ENCODE peak calls at places on chromosome 12, in four cellular contexts. One of them, this sample, is unnamed.
A peak's percentile ranks its signal among the peaks of the same experiment; 100 is the strongest.

GRCh38 chr12:50055831-50056628 is 1.4 kb upstream of the ASIC1 start:
- DNase-seq in mesenchymal stem cell: peak; percentile 64
- DNase-seq in neuronal stem cell: no peak
- DNase-seq in mesendoderm: peak; percentile 83
- DNase-seq in this sample: peak; percentile 46

GRCh38 chr12:111296906-111297463 is 71.9 kb downstream of the PHETA1 start:
- DNase-seq in mesendoderm: no peak
- DNase-seq in mesenchymal stem cell: no peak
- DNase-seq in neuronal stem cell: no peak
- DNase-seq in this sample: no peak

GRCh38 chr12:8045952-8046944 is 13.7 kb downstream of the FOXJ2 start:
- DNase-seq in mesendoderm: peak; percentile 82
- DNase-seq in mesenchymal stem cell: peak; percentile 82
- DNase-seq in neuronal stem cell: peak; percentile 71
- DNase-seq in this sample: peak; percentile 87

GRCh38 chr12:3282271-3282670 is 205.1 kb downstream of the TSPAN9 start:
- DNase-seq in neuronal stem cell: no peak
- DNase-seq in mesendoderm: no peak
- DNase-seq in mesenchymal stem cell: no peak
- DNase-seq in this sample: no peak

GRCh38 chr12:67531051-67531450 is 117.5 kb upstream of the DYRK2 start:
- DNase-seq in neuronal stem cell: no peak
- DNase-seq in mesenchymal stem cell: no peak
- DNase-seq in mesendoderm: no peak
- DNase-seq in this sample: no peak

GRCh38 chr12:70070494-70071007 is 172.7 kb upstream of the CNOT2 start:
- DNase-seq in neuronal stem cell: no peak
- DNase-seq in mesenchymal stem cell: peak; percentile 37
- DNase-seq in mesendoderm: peak; percentile 62
- DNase-seq in this sample: no peak

GRCh38 chr12:53267309-53268008 is 640 bp upstream of the ESPL1 start:
- DNase-seq in mesenchymal stem cell: no peak
- DNase-seq in mesendoderm: no peak
- DNase-seq in neuronal stem cell: no peak
- DNase-seq in this sample: no peak

GRCh38 chr12:75585309-75585708 is 73.9 kb upstream of the KRR1 start:
- DNase-seq in mesendoderm: no peak
- DNase-seq in neuronal stem cell: no peak
- DNase-seq in mesenchymal stem cell: peak; percentile 70
- DNase-seq in this sample: peak; percentile 92

GRCh38 chr12:92438641-92439396 is 264.0 kb upstream of the PLEKHG7 start:
- DNase-seq in mesenchymal stem cell: no peak
- DNase-seq in mesendoderm: no peak
- DNase-seq in neuronal stem cell: no peak
- DNase-seq in this sample: no peak

GRCh38 chr12:89319111-89319510 is 33.2 kb downstream of the DUSP6 start:
- DNase-seq in mesenchymal stem cell: peak; percentile 36
- DNase-seq in neuronal stem cell: no peak
- DNase-seq in mesendoderm: no peak
- DNase-seq in this sample: no peak

GRCh38 chr12:62158013-62158412 is 102.2 kb upstream of the USP15 start:
- DNase-seq in mesenchymal stem cell: no peak
- DNase-seq in mesendoderm: no peak
- DNase-seq in neuronal stem cell: no peak
- DNase-seq in this sample: no peak

GRCh38 chr12:16012086-16012485 is 101.0 kb downstream of the DERA start:
- DNase-seq in neuronal stem cell: no peak
- DNase-seq in mesendoderm: no peak
- DNase-seq in mesenchymal stem cell: peak; percentile 67
- DNase-seq in this sample: peak; percentile 61

GRCh38 chr12:96397756-96398421 is 2.4 kb downstream of the CDK17 start:
- DNase-seq in mesendoderm: no peak
- DNase-seq in neuronal stem cell: no peak
- DNase-seq in mesenchymal stem cell: no peak
- DNase-seq in this sample: peak; percentile 57

GRCh38 chr12:12726543-12727093 is 9.4 kb downstream of the CDKN1B start:
- DNase-seq in mesendoderm: no peak
- DNase-seq in neuronal stem cell: no peak
- DNase-seq in mesenchymal stem cell: peak; percentile 89
- DNase-seq in this sample: peak; percentile 93

GRCh38 chr12:4707306-4707705 is 12.9 kb upstream of the GALNT8 start:
- DNase-seq in mesenchymal stem cell: no peak
- DNase-seq in mesendoderm: no peak
- DNase-seq in neuronal stem cell: no peak
- DNase-seq in this sample: no peak

GRCh38 chr12:4386756-4387155 is 7.2 kb upstream of the FGF23 start:
- DNase-seq in neuronal stem cell: no peak
- DNase-seq in mesenchymal stem cell: no peak
- DNase-seq in mesendoderm: no peak
- DNase-seq in this sample: no peak

GRCh38 chr12:12715459-12716150 is 1.6 kb upstream of the CDKN1B start:
- DNase-seq in neuronal stem cell: no peak
- DNase-seq in mesenchymal stem cell: peak; percentile 24
- DNase-seq in mesendoderm: no peak
- DNase-seq in this sample: no peak

GRCh38 chr12:71477609-71478008 is 38.0 kb downstream of the LGR5 start:
- DNase-seq in mesendoderm: no peak
- DNase-seq in neuronal stem cell: no peak
- DNase-seq in mesenchymal stem cell: peak; percentile 3
- DNase-seq in this sample: no peak

GRCh38 chr12:1811281-1811947 is 9.0 kb upstream of the LRTM2 start:
- DNase-seq in mesenchymal stem cell: peak; percentile 85
- DNase-seq in neuronal stem cell: no peak
- DNase-seq in mesendoderm: no peak
- DNase-seq in this sample: peak; percentile 52

GRCh38 chr12:18998343-18999270 is 130.9 kb upstream of the PLEKHA5 start:
- DNase-seq in mesenchymal stem cell: peak; percentile 85
- DNase-seq in mesendoderm: no peak
- DNase-seq in neuronal stem cell: no peak
- DNase-seq in this sample: peak; percentile 89

GRCh38 chr12:18239561-18239960 is 21.8 kb upstream of the PIK3C2G start:
- DNase-seq in neuronal stem cell: no peak
- DNase-seq in mesenchymal stem cell: peak; percentile 25
- DNase-seq in mesendoderm: no peak
- DNase-seq in this sample: no peak

GRCh38 chr12:52280796-52281560 is 6.5 kb downstream of the KRT86 start:
- DNase-seq in neuronal stem cell: no peak
- DNase-seq in mesendoderm: no peak
- DNase-seq in mesenchymal stem cell: peak; percentile 94
- DNase-seq in this sample: peak; percentile 97

GRCh38 chr12:39723831-39724230 is 104.2 kb upstream of the ABCD2 start:
- DNase-seq in mesenchymal stem cell: peak; percentile 7
- DNase-seq in neuronal stem cell: no peak
- DNase-seq in mesendoderm: peak; percentile 34
- DNase-seq in this sample: no peak

GRCh38 chr12:51889216-51890134 is 1.6 kb downstream of the ANKRD33 start:
- DNase-seq in neuronal stem cell: no peak
- DNase-seq in mesenchymal stem cell: no peak
- DNase-seq in mesendoderm: no peak
- DNase-seq in this sample: no peak

GRCh38 chr12:76455582-76456345 is 103.8 kb downstream of the OSBPL8 start:
- DNase-seq in mesendoderm: peak; percentile 90
- DNase-seq in neuronal stem cell: peak; percentile 23
- DNase-seq in mesenchymal stem cell: peak; percentile 79
- DNase-seq in this sample: peak; percentile 95

GRCh38 chr12:65278576-65279386 is at the start of gene MSRB3:
- DNase-seq in mesenchymal stem cell: peak; percentile 80
- DNase-seq in neuronal stem cell: peak; percentile 70
- DNase-seq in mesendoderm: peak; percentile 83
- DNase-seq in this sample: peak; percentile 70

GRCh38 chr12:29148958-29149690 is at the start of gene FAR2:
- DNase-seq in neuronal stem cell: peak; percentile 44
- DNase-seq in mesendoderm: peak; percentile 83
- DNase-seq in mesenchymal stem cell: peak; percentile 70
- DNase-seq in this sample: no peak

GRCh38 chr12:113174461-113175384 is 10.6 kb downstream of the DDX54 start:
- DNase-seq in mesenchymal stem cell: peak; percentile 67
- DNase-seq in neuronal stem cell: peak; percentile 59
- DNase-seq in mesendoderm: peak; percentile 66
- DNase-seq in this sample: peak; percentile 52

GRCh38 chr12:24227550-24227949 is 278.1 kb upstream of the SOX5 start:
- DNase-seq in neuronal stem cell: no peak
- DNase-seq in mesendoderm: peak; percentile 59
- DNase-seq in mesenchymal stem cell: peak; percentile 21
- DNase-seq in this sample: peak; percentile 16

GRCh38 chr12:2488596-2488995 is 306.2 kb upstream of the FKBP4 start:
- DNase-seq in mesendoderm: no peak
- DNase-seq in mesenchymal stem cell: no peak
- DNase-seq in neuronal stem cell: no peak
- DNase-seq in this sample: no peak

GRCh38 chr12:116882742-116883141 is 1.5 kb upstream of the HRK start:
- DNase-seq in mesendoderm: peak; percentile 69
- DNase-seq in mesenchymal stem cell: no peak
- DNase-seq in neuronal stem cell: no peak
- DNase-seq in this sample: peak; percentile 61

GRCh38 chr12:116887244-116887643 is 6.0 kb upstream of the HRK start:
- DNase-seq in mesenchymal stem cell: no peak
- DNase-seq in neuronal stem cell: no peak
- DNase-seq in mesendoderm: no peak
- DNase-seq in this sample: no peak

GRCh38 chr12:116881867-116882507 is 746 bp upstream of the HRK start:
- DNase-seq in mesenchymal stem cell: no peak
- DNase-seq in neuronal stem cell: no peak
- DNase-seq in mesendoderm: no peak
- DNase-seq in this sample: no peak

GRCh38 chr12:116887897-116888296 is 6.7 kb upstream of the HRK start:
- DNase-seq in mesendoderm: no peak
- DNase-seq in mesenchymal stem cell: no peak
- DNase-seq in neuronal stem cell: no peak
- DNase-seq in this sample: no peak

DNA sequence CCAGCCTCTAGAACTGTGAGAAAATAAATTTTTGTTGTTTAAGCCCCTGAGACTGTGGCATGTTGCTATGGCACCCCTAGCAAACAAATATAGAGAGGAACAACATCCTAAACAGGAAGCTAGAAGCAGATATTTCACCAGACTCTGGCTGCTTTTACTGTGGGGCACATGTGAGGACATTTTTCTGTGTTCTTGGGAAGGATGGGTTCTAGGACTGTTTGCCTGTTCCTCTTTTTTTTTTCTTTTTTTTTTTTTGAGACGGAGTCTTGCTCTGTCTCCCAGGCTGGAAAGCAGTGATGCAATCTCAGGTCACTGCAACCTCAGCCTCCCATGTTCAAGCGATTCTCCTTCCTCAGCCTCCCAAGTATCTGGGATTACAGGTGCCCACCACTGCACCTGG is 4.3 kb upstream of the HRK start:
- DNase-seq in neuronal stem cell: no peak
- DNase-seq in mesenchymal stem cell: peak; percentile 52
- DNase-seq in mesendoderm: peak; percentile 39
- DNase-seq in this sample: no peak
- H3K4me2 ChIP-seq in neuronal stem cell: no peak overlapping the region
- H3K4me2 ChIP-seq in mesenchymal stem cell: no peak overlapping the region
- H3K4me2 ChIP-seq in mesendoderm: no peak overlapping the region
- H3K4me2 ChIP-seq in this sample: no peak overlapping the region

DNA sequence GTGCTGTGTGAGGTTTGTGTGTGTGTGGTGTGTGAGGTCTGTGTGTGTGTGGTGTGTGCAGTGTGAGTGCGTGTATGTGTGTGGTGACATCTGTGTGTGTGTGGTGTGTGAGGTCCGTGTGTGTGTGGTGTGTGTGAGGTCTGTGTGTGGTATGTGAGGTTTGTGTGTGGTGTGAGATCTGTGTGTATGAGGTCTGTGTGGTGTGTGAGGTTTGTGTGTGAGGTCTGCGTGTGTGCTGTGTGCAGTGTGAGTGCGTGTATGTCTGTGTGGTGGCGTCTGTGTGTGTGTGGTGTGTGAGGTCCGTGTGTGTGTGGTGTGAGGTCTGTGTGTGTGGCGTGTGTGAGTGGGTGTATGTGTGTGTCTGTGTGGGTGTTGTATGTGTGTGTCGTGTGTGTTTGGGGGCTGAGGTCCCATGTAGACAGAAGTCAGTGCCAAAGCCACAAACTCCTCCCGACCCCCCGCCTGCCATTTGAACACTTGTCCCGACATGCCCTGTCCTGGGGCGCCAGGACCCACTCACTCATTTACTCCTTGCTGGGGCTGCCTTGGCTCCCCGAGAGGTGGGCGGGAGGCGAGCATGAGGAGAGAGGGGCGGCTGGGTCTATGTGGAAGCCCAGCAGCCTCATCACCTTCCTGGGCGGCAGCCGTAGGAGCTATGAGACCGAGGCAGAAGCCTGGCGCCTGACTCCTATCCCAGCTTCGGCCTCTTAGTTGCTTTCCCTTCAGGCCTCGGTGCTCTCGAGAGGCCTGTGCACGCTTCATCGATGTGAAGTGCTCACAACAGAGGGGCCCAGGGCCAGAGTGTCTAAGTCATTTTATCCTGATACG is 20.5 kb downstream of the RILPL1 start:
- DNase-seq in mesendoderm: no peak
- DNase-seq in mesenchymal stem cell: no peak
- DNase-seq in neuronal stem cell: no peak
- DNase-seq in this sample: no peak
- H2AK5ac ChIP-seq in mesendoderm: no peak overlapping the region
- H2AK5ac ChIP-seq in mesenchymal stem cell: no peak overlapping the region
- H2AK5ac ChIP-seq in neuronal stem cell: no peak overlapping the region
- H2AK5ac ChIP-seq in this sample: peak overlapping the region; percentile 73

GRCh38 chr12:106359620-106360399 is 2.3 kb downstream of the POLR3B start:
- DNase-seq in mesendoderm: no peak
- DNase-seq in neuronal stem cell: no peak
- DNase-seq in mesenchymal stem cell: no peak
- DNase-seq in this sample: no peak
- H3K4me2 ChIP-seq in mesendoderm: no peak overlapping the region
- H3K4me2 ChIP-seq in neuronal stem cell: no peak overlapping the region
- H3K4me2 ChIP-seq in mesenchymal stem cell: no peak overlapping the region
- H3K4me2 ChIP-seq in this sample: no peak overlapping the region

GRCh38 chr12:115374480-115375187 is 690.7 kb upstream of the TBX3 start:
- DNase-seq in neuronal stem cell: no peak
- DNase-seq in mesendoderm: peak; percentile 87
- DNase-seq in mesenchymal stem cell: no peak
- DNase-seq in this sample: no peak
- H2AK5ac ChIP-seq in neuronal stem cell: no peak overlapping the region
- H2AK5ac ChIP-seq in mesendoderm: no peak overlapping the region
- H2AK5ac ChIP-seq in mesenchymal stem cell: no peak overlapping the region
- H2AK5ac ChIP-seq in this sample: no peak overlapping the region

GRCh38 chr12:132219323-132219722 is 75.1 kb downstream of the NOC4L start:
- DNase-seq in neuronal stem cell: no peak
- DNase-seq in mesendoderm: no peak
- DNase-seq in mesenchymal stem cell: no peak
- DNase-seq in this sample: no peak
- H3K4me2 ChIP-seq in neuronal stem cell: no peak overlapping the region
- H3K4me2 ChIP-seq in mesendoderm: no peak overlapping the region
- H3K4me2 ChIP-seq in mesenchymal stem cell: no peak overlapping the region
- H3K4me2 ChIP-seq in this sample: no peak overlapping the region

GRCh38 chr12:6273931-6274687 is 36.4 kb upstream of the PLEKHG6 start:
- DNase-seq in neuronal stem cell: no peak
- DNase-seq in mesenchymal stem cell: peak; percentile 44
- DNase-seq in mesendoderm: peak; percentile 88
- DNase-seq in this sample: no peak
- H2AK5ac ChIP-seq in neuronal stem cell: peak overlapping the region; percentile 95
- H2AK5ac ChIP-seq in mesenchymal stem cell: no peak overlapping the region
- H2AK5ac ChIP-seq in mesendoderm: no peak overlapping the region
- H2AK5ac ChIP-seq in this sample: peak overlapping the region; percentile 7

DNA sequence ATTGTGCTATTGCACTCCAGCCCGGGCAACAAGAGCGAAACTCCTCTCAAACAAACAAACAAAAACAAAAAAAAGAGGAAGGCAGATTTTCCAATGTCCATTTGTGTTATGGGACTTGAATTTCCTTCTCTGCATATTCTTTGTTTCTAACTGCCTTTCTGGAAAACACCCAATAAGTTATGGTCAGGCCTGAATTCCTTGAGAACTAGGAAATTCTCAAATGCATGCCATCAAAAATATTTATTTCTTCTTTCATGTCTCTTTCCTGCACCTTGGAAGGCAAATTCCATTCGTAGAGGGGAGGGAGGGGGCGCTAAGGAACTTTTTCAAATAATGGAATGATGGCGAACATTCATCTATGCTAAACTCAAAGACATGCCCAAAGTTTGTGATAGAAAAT is 117.6 kb upstream of the TMCC3 start:
- DNase-seq in mesenchymal stem cell: no peak
- DNase-seq in mesendoderm: no peak
- DNase-seq in neuronal stem cell: no peak
- DNase-seq in this sample: peak; percentile 6
- H3K4me2 ChIP-seq in mesenchymal stem cell: no peak overlapping the region
- H3K4me2 ChIP-seq in mesendoderm: no peak overlapping the region
- H3K4me2 ChIP-seq in neuronal stem cell: no peak overlapping the region
- H3K4me2 ChIP-seq in this sample: no peak overlapping the region

This sample was measured in IMR-90.